ENCODE peak calls at places on chromosome 13, in eight cellular contexts. V, O, E, S, C, Y, Q and A are unnamed samples.

GRCh38 chr13:42007844-42008243 is 40.6 kb upstream of the DGKH start:
- DNase-seq in V (no peak), O (no peak), E (no peak), S (no peak), C (no peak), Y (peak), Q (no peak), A (no peak)

GRCh38 chr13:87535911-87536310 is 135.3 kb upstream of the SLITRK5 start:
- DNase-seq in V (no peak), O (no peak), E (no peak), S (no peak), C (no peak), Y (no peak), Q (no peak), A (no peak)

GRCh38 chr13:44153536-44153935 is 220.1 kb upstream of the SERP2 start:
- DNase-seq in V (no peak), O (no peak), E (no peak), S (no peak), C (no peak), Y (no peak), Q (no peak), A (no peak)

GRCh38 chr13:110343241-110343865 is 36.3 kb downstream of the COL4A2 start:
- DNase-seq in V (no peak), O (no peak), E (no peak), S (no peak), C (no peak), Y (no peak), Q (no peak), A (no peak)

GRCh38 chr13:98834254-98834960 is 81.9 kb upstream of the SLC15A1 start:
- DNase-seq in V (no peak), O (no peak), E (no peak), S (no peak), C (no peak), Y (no peak), Q (no peak), A (no peak)

GRCh38 chr13:46389985-46390384 is 2.9 kb upstream of the RUBCNL start:
- DNase-seq in V (no peak), O (no peak), E (peak), S (peak), C (no peak), Y (no peak), Q (no peak), A (no peak)

GRCh38 chr13:66635526-66635925 is 594.6 kb downstream of the PCDH9 start:
- DNase-seq in V (no peak), O (no peak), E (no peak), S (no peak), C (no peak), Y (peak), Q (no peak), A (no peak)

GRCh38 chr13:36536546-36536945 is 104.3 kb downstream of the CCNA1 start:
- DNase-seq in V (no peak), O (no peak), E (no peak), S (no peak), C (no peak), Y (no peak), Q (no peak), A (no peak)

GRCh38 chr13:95704510-95704909 is 27.6 kb downstream of the DNAJC3 start:
- DNase-seq in V (no peak), O (peak), E (no peak), S (peak), C (no peak), Y (peak), Q (peak), A (no peak)

GRCh38 chr13:27923794-27924528 is 4.2 kb downstream of the PDX1 start:
- DNase-seq in V (no peak), O (no peak), E (no peak), S (peak), C (no peak), Y (peak), Q (no peak), A (no peak)

GRCh38 chr13:46905249-46905648 is 8.4 kb upstream of the HTR2A start:
- DNase-seq in V (no peak), O (no peak), E (no peak), S (no peak), C (no peak), Y (peak), Q (no peak), A (no peak)

GRCh38 chr13:64130600-64130999 is 2715.0 kb upstream of the PCDH20 start:
- DNase-seq in V (no peak), O (no peak), E (no peak), S (no peak), C (no peak), Y (peak), Q (no peak), A (no peak)

GRCh38 chr13:67117010-67117550 is 113.1 kb downstream of the PCDH9 start:
- DNase-seq in V (no peak), O (no peak), E (no peak), S (no peak), C (no peak), Y (no peak), Q (no peak), A (no peak)

GRCh38 chr13:97067342-97067895 is 73.1 kb upstream of the OXGR1 start:
- DNase-seq in V (no peak), O (no peak), E (no peak), S (no peak), C (no peak), Y (peak), Q (no peak), A (no peak)

GRCh38 chr13:99087130-99087953 is 109.5 kb upstream of the DOCK9 start:
- DNase-seq in V (peak), O (peak), E (peak), S (peak), C (peak), Y (peak), Q (peak), A (peak)

GRCh38 chr13:112999414-113000177 is 30.6 kb downstream of the MCF2L start:
- DNase-seq in V (no peak), O (no peak), E (no peak), S (no peak), C (no peak), Y (no peak), Q (no peak), A (no peak)

GRCh38 chr13:73351730-73352129 is 292.9 kb downstream of the KLF5 start:
- DNase-seq in V (no peak), O (no peak), E (no peak), S (no peak), C (no peak), Y (no peak), Q (no peak), A (no peak)

GRCh38 chr13:92158335-92158734 is 759.9 kb downstream of the GPC5 start:
- DNase-seq in V (no peak), O (no peak), E (no peak), S (no peak), C (no peak), Y (peak), Q (no peak), A (no peak)